ENCODE peak calls at places on chromosomes 6 and 20, in four cellular contexts. One of them, this sample, is unnamed.

GRCh38 chr20:25148181-25148981 is 47.1 kb upstream of the ENTPD6 start:
- DNase-seq in NCI-H345: no peak
- DNase-seq in lower leg skin: peak; percentile 36
- DNase-seq in lung: peak; percentile 51
- DNase-seq in this sample: peak; percentile 26

GRCh38 chr6:107488875-107489635 is 862 bp upstream of the SOBP start:
- DNase-seq in NCI-H345: peak; percentile 37
- DNase-seq in lower leg skin: no peak
- DNase-seq in lung: no peak
- DNase-seq in this sample: peak; percentile 56

GRCh38 chr20:31606928-31607639 is 2.0 kb downstream of the ID1 start:
- DNase-seq in NCI-H345: peak; percentile 66
- DNase-seq in lower leg skin: no peak
- DNase-seq in lung: peak; percentile 39
- DNase-seq in this sample: peak; percentile 73

GRCh38 chr6:48092550-48093217 is 18.3 kb downstream of the PTCHD4 start:
- DNase-seq in NCI-H345: no peak
- DNase-seq in lower leg skin: no peak
- DNase-seq in lung: no peak
- DNase-seq in this sample: no peak

GRCh38 chr6:132443206-132443605 is 41.9 kb upstream of the MOXD1 start:
- DNase-seq in NCI-H345: no peak
- DNase-seq in lower leg skin: no peak
- DNase-seq in lung: no peak
- DNase-seq in this sample: no peak

GRCh38 chr6:164039954-164040375 is 625.4 kb downstream of the QKI start:
- DNase-seq in NCI-H345: no peak
- DNase-seq in lower leg skin: no peak
- DNase-seq in lung: peak; percentile 38
- DNase-seq in this sample: no peak

GRCh38 chr6:14885471-14885987 is 360.3 kb upstream of the JARID2 start:
- DNase-seq in NCI-H345: no peak
- DNase-seq in lower leg skin: no peak
- DNase-seq in lung: no peak
- DNase-seq in this sample: no peak

GRCh38 chr6:113829702-113830058 is 27.5 kb upstream of the MARCKS start:
- DNase-seq in NCI-H345: no peak
- DNase-seq in lower leg skin: no peak
- DNase-seq in lung: no peak
- DNase-seq in this sample: no peak

GRCh38 chr20:21832442-21833152 is 127.1 kb downstream of the PAX1 start:
- DNase-seq in NCI-H345: no peak
- DNase-seq in lower leg skin: no peak
- DNase-seq in lung: no peak
- DNase-seq in this sample: no peak

GRCh38 chr6:24930386-24930785 is 5.4 kb downstream of the RIPOR2 start:
- DNase-seq in NCI-H345: no peak
- DNase-seq in lower leg skin: no peak
- DNase-seq in lung: no peak
- DNase-seq in this sample: no peak

GRCh38 chr6:115838763-115839401 is 221.8 kb downstream of the FRK start:
- DNase-seq in NCI-H345: no peak
- DNase-seq in lower leg skin: no peak
- DNase-seq in lung: no peak
- DNase-seq in this sample: no peak

GRCh38 chr6:51077967-51078518 is 259.4 kb downstream of the TFAP2B start:
- DNase-seq in NCI-H345: peak; percentile 8
- DNase-seq in lower leg skin: no peak
- DNase-seq in lung: no peak
- DNase-seq in this sample: no peak